ENCODE peak calls at places on chromosomes 1 and 21, in five cellular contexts. E, C, O, N and U are unnamed samples.

GRCh38 chr1:248622491-248623106 is 12.3 kb downstream of the OR2T11 start:
- DNase-seq in E (no peak), C (no peak), O (peak), N (no peak), U (no peak)

GRCh38 chr1:244104309-244105060 is 53.4 kb downstream of the ZBTB18 start:
- DNase-seq in E (peak), C (no peak), O (no peak), N (no peak), U (no peak)

GRCh38 chr1:35808376-35809155 is 750 bp downstream of the AGO4 start:
- DNase-seq in E (no peak), C (no peak), O (no peak), N (peak), U (peak)

GRCh38 chr1:53286950-53287349 is 40.9 kb downstream of the LRP8 start:
- DNase-seq in E (no peak), C (no peak), O (no peak), N (no peak), U (no peak)

GRCh38 chr1:4549933-4550332 is 104.5 kb upstream of the AJAP1 start:
- DNase-seq in E (no peak), C (no peak), O (no peak), N (no peak), U (no peak)

GRCh38 chr1:221069178-221069903 is 190.1 kb downstream of the HLX start:
- DNase-seq in E (no peak), C (no peak), O (peak), N (no peak), U (no peak)

GRCh38 chr1:107529511-107530149 is 388.8 kb downstream of the NTNG1 start:
- DNase-seq in E (peak), C (no peak), O (peak), N (no peak), U (peak)

GRCh38 chr21:32055305-32055704 is 182.5 kb downstream of the HUNK start:
- DNase-seq in E (peak), C (no peak), O (no peak), N (no peak), U (no peak)

GRCh38 chr1:40107290-40107959 is 10.4 kb upstream of the PPT1 start:
- DNase-seq in E (no peak), C (no peak), O (no peak), N (no peak), U (no peak)

GRCh38 chr1:41610361-41610760 is 125.9 kb upstream of the EDN2 start:
- DNase-seq in E (no peak), C (no peak), O (no peak), N (no peak), U (no peak)